ENCODE peak calls at places on chromosomes 5 and 9, in ten cellular contexts. C, F, N, G, P, X, T, E, S and A are unnamed samples.

GRCh38 chr5:510521-510920 is 13.7 kb downstream of the SLC9A3 start:
- DNase-seq in C (no peak), F (no peak), N (no peak), G (no peak), P (no peak), X (no peak), T (no peak), E (no peak), S (no peak), A (no peak)

GRCh38 chr5:15354011-15354410 is 146.0 kb upstream of the FBXL7 start:
- DNase-seq in C (no peak), F (no peak), N (no peak), G (no peak), P (no peak), X (no peak), T (no peak), E (no peak), S (no peak), A (no peak)

GRCh38 chr5:137629646-137630045 is 106.2 kb downstream of the KLHL3 start:
- DNase-seq in C (peak), F (no peak), N (peak), G (no peak), P (peak), X (no peak), T (peak), E (peak), S (peak), A (peak)

GRCh38 chr9:133250741-133251170 is 24.2 kb downstream of the ABO start:
- DNase-seq in C (no peak), F (no peak), N (no peak), G (no peak), P (no peak), X (no peak), T (no peak), E (no peak), S (no peak), A (no peak)

GRCh38 chr5:1445313-1445894 is at the start of gene SLC6A3:
- DNase-seq in C (peak), F (peak), N (no peak), G (no peak), P (no peak), X (peak), T (peak), E (peak), S (peak), A (no peak)

GRCh38 chr5:83405662-83406061 is 65.9 kb upstream of the VCAN start:
- DNase-seq in C (no peak), F (no peak), N (no peak), G (no peak), P (no peak), X (no peak), T (no peak), E (no peak), S (no peak), A (no peak)

GRCh38 chr5:5886812-5887486 is 464.5 kb downstream of the ICE1 start:
- DNase-seq in C (no peak), F (peak), N (no peak), G (no peak), P (peak), X (no peak), T (peak), E (no peak), S (peak), A (no peak)

GRCh38 chr5:81513982-81514381 is 120.0 kb upstream of the ACOT12 start:
- DNase-seq in C (no peak), F (no peak), N (peak), G (no peak), P (peak), X (no peak), T (no peak), E (peak), S (no peak), A (peak)

GRCh38 chr9:91248707-91249106 is 113.0 kb downstream of the AUH start:
- DNase-seq in C (no peak), F (no peak), N (peak), G (no peak), P (no peak), X (no peak), T (no peak), E (no peak), S (no peak), A (no peak)

GRCh38 chr5:179906795-179907569 is 715 bp downstream of the TBC1D9B start:
- DNase-seq in C (peak), F (peak), N (peak), G (no peak), P (no peak), X (peak), T (peak), E (peak), S (peak), A (peak)

GRCh38 chr5:166795756-166796155 is 1495.7 kb upstream of the WWC1 start:
- DNase-seq in C (no peak), F (no peak), N (no peak), G (no peak), P (no peak), X (no peak), T (no peak), E (no peak), S (no peak), A (no peak)

GRCh38 chr9:92633879-92634278 is 36.1 kb downstream of the IPPK start:
- DNase-seq in C (no peak), F (no peak), N (no peak), G (no peak), P (no peak), X (peak), T (no peak), E (no peak), S (no peak), A (no peak)

GRCh38 chr9:130830199-130830598 is 4.9 kb upstream of the ABL1 start:
- DNase-seq in C (no peak), F (no peak), N (no peak), G (no peak), P (no peak), X (no peak), T (no peak), E (no peak), S (no peak), A (no peak)

GRCh38 chr9:129027685-129028191 is 393 bp downstream of the SH3GLB2 start:
- DNase-seq in C (peak), F (no peak), N (no peak), G (no peak), P (peak), X (peak), T (no peak), E (no peak), S (peak), A (peak)

GRCh38 chr5:24162343-24162742 is 482.4 kb downstream of the CDH10 start:
- DNase-seq in C (no peak), F (no peak), N (no peak), G (no peak), P (no peak), X (no peak), T (no peak), E (no peak), S (no peak), A (no peak)

GRCh38 chr5:117207088-117207668 is 632.6 kb upstream of the SEMA6A start:
- DNase-seq in C (no peak), F (no peak), N (no peak), G (no peak), P (no peak), X (no peak), T (no peak), E (no peak), S (no peak), A (no peak)

GRCh38 chr5:78536797-78537196 is 111.8 kb downstream of the LHFPL2 start:
- DNase-seq in C (no peak), F (no peak), N (no peak), G (no peak), P (no peak), X (no peak), T (no peak), E (no peak), S (no peak), A (no peak)

GRCh38 chr5:78537406-78537805 is 111.2 kb downstream of the LHFPL2 start:
- DNase-seq in C (no peak), F (no peak), N (no peak), G (no peak), P (no peak), X (no peak), T (no peak), E (no peak), S (no peak), A (no peak)

GRCh38 chr5:78534148-78535009 is 114.2 kb downstream of the LHFPL2 start:
- DNase-seq in C (peak), F (peak), N (peak), G (no peak), P (no peak), X (no peak), T (no peak), E (peak), S (no peak), A (no peak)

GRCh38 chr5:78530342-78531096 is 118.1 kb downstream of the LHFPL2 start:
- DNase-seq in C (peak), F (no peak), N (peak), G (no peak), P (peak), X (no peak), T (no peak), E (peak), S (no peak), A (peak)

GRCh38 chr5:78533356-78533755 is 115.2 kb downstream of the LHFPL2 start:
- DNase-seq in C (peak), F (no peak), N (peak), G (no peak), P (peak), X (no peak), T (peak), E (peak), S (no peak), A (peak)
- TF ChIP-seq CTCF in C (peak), F (peak), N (peak), G (peak), P (peak), X (no peak), T (peak), E (peak), S (no peak), A (no peak)

DNA sequence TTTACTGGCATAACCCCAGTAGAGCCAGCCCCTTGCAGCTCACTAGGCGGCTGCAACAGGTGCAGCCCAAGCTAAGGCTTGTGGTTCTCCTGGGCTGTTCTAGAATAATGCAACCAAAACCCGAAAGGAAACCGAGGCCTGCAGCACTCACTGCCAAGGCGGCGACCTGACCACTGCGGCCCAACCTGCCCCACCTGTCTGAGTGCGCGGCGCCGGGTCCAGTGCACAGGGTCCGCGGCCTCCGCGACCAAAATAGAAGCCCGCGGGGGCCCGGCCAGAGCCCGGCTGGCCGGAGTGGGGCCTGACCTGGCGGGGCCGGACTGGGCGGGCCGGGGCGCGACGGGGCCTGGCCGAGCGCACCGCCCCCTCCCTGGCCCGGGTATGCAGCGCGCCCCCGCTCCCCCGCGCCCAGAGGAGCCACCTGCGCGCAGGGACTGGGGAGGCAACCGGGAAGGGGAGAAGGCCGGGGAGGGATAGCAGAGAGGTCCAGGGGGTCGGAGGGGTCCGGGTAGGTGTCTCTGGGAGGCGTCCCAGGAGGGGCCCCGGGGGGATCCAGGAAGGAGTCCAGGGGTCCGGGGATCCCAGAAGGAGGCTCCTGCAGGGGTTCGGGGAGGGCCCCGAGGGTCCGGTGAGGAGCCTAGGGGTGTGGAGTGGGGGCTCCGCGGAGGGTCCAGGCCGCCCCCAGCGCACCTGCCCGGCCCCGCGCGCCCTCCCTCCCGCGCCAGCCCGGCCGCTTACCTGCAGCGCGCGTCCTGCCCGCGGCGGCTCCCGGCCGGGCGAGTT is 541 bp downstream of the SEMA4D start:
- DNase-seq in C (no peak), F (peak), N (no peak), G (no peak), P (peak), X (no peak), T (peak), E (no peak), S (peak), A (peak)
- TF ChIP-seq CTCF in C (no peak), F (no peak), N (no peak), G (no peak), P (no peak), X (no peak), T (no peak), E (no peak), S (no peak), A (no peak)

GRCh38 chr5:85288914-85289313 is 904.2 kb upstream of the EDIL3 start:
- DNase-seq in C (no peak), F (no peak), N (no peak), G (no peak), P (no peak), X (no peak), T (no peak), E (no peak), S (no peak), A (no peak)
- TF ChIP-seq CTCF in C (no peak), F (no peak), N (no peak), G (no peak), P (no peak), X (no peak), T (peak), E (no peak), S (no peak), A (no peak)

DNA sequence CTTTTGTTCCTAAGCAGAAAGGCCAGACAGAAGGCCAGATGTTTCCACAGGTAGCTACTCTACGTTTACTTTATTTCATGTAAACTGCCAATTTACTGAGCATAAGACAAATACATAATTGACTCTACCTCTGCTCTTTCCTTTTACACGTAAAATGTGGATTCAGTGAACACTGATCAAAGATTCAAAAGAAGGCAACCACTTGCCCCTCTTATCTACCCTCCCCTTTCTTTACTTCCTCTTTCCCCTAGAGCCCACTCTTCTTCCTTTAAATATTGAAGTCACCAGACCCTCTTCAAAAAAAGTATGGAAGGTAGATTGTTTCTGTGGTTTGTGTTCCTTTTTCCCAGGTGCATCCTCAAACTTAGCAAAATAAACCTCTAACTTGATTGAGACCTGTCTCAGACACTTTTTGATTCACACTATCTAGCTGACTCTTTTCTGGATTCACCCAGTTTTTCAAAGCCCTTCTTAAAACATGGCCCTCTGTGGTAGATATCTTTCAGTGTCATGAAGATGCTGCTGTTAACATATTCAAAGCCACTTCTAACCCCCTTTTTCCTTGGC is 6.7 kb downstream of the FAM114A2 start:
- DNase-seq in C (no peak), F (no peak), N (no peak), G (no peak), P (no peak), X (no peak), T (no peak), E (no peak), S (no peak), A (no peak)
- TF ChIP-seq CTCF in C (no peak), F (no peak), N (no peak), G (no peak), P (no peak), X (no peak), T (no peak), E (no peak), S (no peak), A (no peak)

GRCh38 chr9:96331236-96331947 is 29.4 kb upstream of the HSD17B3 start:
- DNase-seq in C (no peak), F (no peak), N (peak), G (peak), P (no peak), X (no peak), T (no peak), E (peak), S (no peak), A (no peak)
- TF ChIP-seq CTCF in C (no peak), F (no peak), N (no peak), G (no peak), P (no peak), X (no peak), T (no peak), E (no peak), S (no peak), A (no peak)

GRCh38 chr9:77014597-77015263 is 4.7 kb upstream of the FOXB2 start:
- DNase-seq in C (no peak), F (no peak), N (no peak), G (no peak), P (no peak), X (no peak), T (peak), E (no peak), S (no peak), A (no peak)
- TF ChIP-seq CTCF in C (peak), F (no peak), N (no peak), G (peak), P (no peak), X (no peak), T (peak), E (peak), S (peak), A (no peak)

DNA sequence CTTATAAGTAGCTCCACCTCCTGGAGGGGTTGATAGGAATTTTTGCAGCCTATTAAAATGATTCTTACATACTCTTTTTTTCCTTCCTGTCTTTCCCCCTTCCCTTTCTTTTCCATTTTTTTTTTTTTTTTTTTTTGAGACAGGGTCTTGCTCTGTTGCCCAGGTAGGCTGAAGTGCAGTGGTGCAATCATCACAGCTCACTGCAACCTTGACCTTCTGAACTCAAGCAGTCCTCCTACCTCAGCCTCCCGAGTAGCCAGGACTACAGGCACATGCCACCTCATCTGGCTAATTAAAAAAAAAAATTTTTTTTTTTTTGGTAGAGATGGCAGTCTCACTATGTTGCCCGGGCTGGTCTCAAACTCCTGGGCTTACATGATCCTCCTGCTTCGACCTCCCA is 4.3 kb upstream of the TBC1D2 start:
- DNase-seq in C (no peak), F (no peak), N (no peak), G (no peak), P (no peak), X (no peak), T (no peak), E (no peak), S (no peak), A (no peak)
- TF ChIP-seq CTCF in C (no peak), F (no peak), N (no peak), G (no peak), P (no peak), X (no peak), T (no peak), E (no peak), S (no peak), A (no peak)